ENCODE peak calls at places on chromosomes 12 and 14, in four cellular contexts. One of them, this sample, is unnamed.

GRCh38 chr14:74179775-74180354 is 59.4 kb upstream of the VSX2 start:
- DNase-seq in hepatocyte: no peak
- DNase-seq in mammary epithelial cell: no peak
- DNase-seq in IMR-90: no peak
- DNase-seq in this sample: no peak

GRCh38 chr14:79834856-79835255 is 376.4 kb downstream of the DIO2 start:
- DNase-seq in hepatocyte: no peak
- DNase-seq in IMR-90: no peak
- DNase-seq in mammary epithelial cell: no peak
- DNase-seq in this sample: no peak

GRCh38 chr12:57118711-57119271 is 7.6 kb upstream of the STAT6 start:
- DNase-seq in hepatocyte: no peak
- DNase-seq in mammary epithelial cell: peak; percentile 80
- DNase-seq in IMR-90: peak; percentile 31
- DNase-seq in this sample: no peak

GRCh38 chr14:103530390-103530789 is 1.4 kb downstream of the TRMT61A start:
- DNase-seq in hepatocyte: no peak
- DNase-seq in mammary epithelial cell: no peak
- DNase-seq in IMR-90: peak; percentile 13
- DNase-seq in this sample: no peak

GRCh38 chr14:50476134-50476533 is 56.2 kb downstream of the MAP4K5 start:
- DNase-seq in mammary epithelial cell: no peak
- DNase-seq in IMR-90: no peak
- DNase-seq in hepatocyte: no peak
- DNase-seq in this sample: no peak

GRCh38 chr12:54390668-54391551 is 6.4 kb upstream of the ZNF385A start:
- DNase-seq in mammary epithelial cell: peak; percentile 68
- DNase-seq in IMR-90: no peak
- DNase-seq in hepatocyte: peak; percentile 84
- DNase-seq in this sample: peak; percentile 56

GRCh38 chr14:79051711-79052094 is 881.5 kb downstream of the NRXN3 start:
- DNase-seq in IMR-90: no peak
- DNase-seq in mammary epithelial cell: no peak
- DNase-seq in hepatocyte: no peak
- DNase-seq in this sample: no peak

GRCh38 chr12:100154472-100155247 is 12.0 kb upstream of the BLTP3B start:
- DNase-seq in hepatocyte: peak; percentile 67
- DNase-seq in mammary epithelial cell: peak; percentile 37
- DNase-seq in IMR-90: peak; percentile 48
- DNase-seq in this sample: peak; percentile 89

GRCh38 chr12:19848426-19848825 is 409.1 kb downstream of the AEBP2 start:
- DNase-seq in hepatocyte: no peak
- DNase-seq in mammary epithelial cell: no peak
- DNase-seq in IMR-90: no peak
- DNase-seq in this sample: no peak

GRCh38 chr12:76996983-76997382 is 68.4 kb downstream of the E2F7 start:
- DNase-seq in IMR-90: no peak
- DNase-seq in hepatocyte: no peak
- DNase-seq in mammary epithelial cell: no peak
- DNase-seq in this sample: no peak

GRCh38 chr12:96049096-96049495 is 13.7 kb upstream of the LTA4H start:
- DNase-seq in hepatocyte: no peak
- DNase-seq in IMR-90: no peak
- DNase-seq in mammary epithelial cell: no peak
- DNase-seq in this sample: no peak
- H3K4me1 ChIP-seq in hepatocyte: peaks cover 10% of the 10 kb centered on the region
- H3K4me1 ChIP-seq in IMR-90: peaks cover 6% of the 10 kb centered on the region
- H3K4me1 ChIP-seq in mammary epithelial cell: peaks cover 29% of the 10 kb centered on the region
- H3K4me1 ChIP-seq in this sample: peaks cover 20% of the 10 kb centered on the region

GRCh38 chr12:7917392-7918267 is 18.4 kb downstream of the SLC2A3 start:
- DNase-seq in IMR-90: no peak
- DNase-seq in mammary epithelial cell: no peak
- DNase-seq in hepatocyte: no peak
- DNase-seq in this sample: no peak

GRCh38 chr12:7915911-7916403 is 20.0 kb downstream of the SLC2A3 start:
- DNase-seq in mammary epithelial cell: peak; percentile 5
- DNase-seq in hepatocyte: no peak
- DNase-seq in IMR-90: no peak
- DNase-seq in this sample: no peak

GRCh38 chr12:7916936-7917335 is 19.1 kb downstream of the SLC2A3 start:
- DNase-seq in IMR-90: no peak
- DNase-seq in hepatocyte: no peak
- DNase-seq in mammary epithelial cell: no peak
- DNase-seq in this sample: no peak
- H3K4me3 ChIP-seq in IMR-90: no peak overlapping the region
- H3K4me3 ChIP-seq in hepatocyte: no peak overlapping the region
- H3K4me3 ChIP-seq in mammary epithelial cell: no peak overlapping the region
- H3K4me3 ChIP-seq in this sample: no peak overlapping the region

DNA sequence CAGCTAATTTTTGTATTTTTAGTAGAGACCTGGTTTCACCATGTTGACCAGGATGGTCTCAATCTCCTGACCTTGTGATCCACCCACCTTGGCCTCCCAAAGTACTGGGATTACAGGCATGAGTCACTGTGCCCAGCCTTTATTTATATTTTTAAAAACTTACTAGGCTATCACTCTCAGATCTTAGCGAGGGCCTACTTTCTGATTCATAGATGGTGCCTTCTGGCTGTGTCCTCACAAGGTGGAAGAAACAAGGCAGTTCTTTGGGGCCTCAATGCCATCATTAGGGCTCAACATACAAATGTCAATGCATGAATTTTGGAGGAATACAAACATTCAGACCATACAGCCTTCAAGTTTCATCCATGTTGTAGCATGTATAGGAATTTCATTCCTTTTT is 2.4 kb upstream of the DGLUCY start:
- DNase-seq in hepatocyte: no peak
- DNase-seq in mammary epithelial cell: peak; percentile 42
- DNase-seq in IMR-90: no peak
- DNase-seq in this sample: no peak
- H3K4me1 ChIP-seq in hepatocyte: peaks cover 39% of the 10 kb centered on the region
- H3K4me1 ChIP-seq in mammary epithelial cell: peaks cover 53% of the 10 kb centered on the region
- H3K4me1 ChIP-seq in IMR-90: peaks cover 16% of the 10 kb centered on the region
- H3K4me1 ChIP-seq in this sample: peaks cover 25% of the 10 kb centered on the region

GRCh38 chr14:38197761-38198345 is 9.9 kb upstream of the SSTR1 start:
- DNase-seq in mammary epithelial cell: no peak
- DNase-seq in IMR-90: peak; percentile 65
- DNase-seq in hepatocyte: no peak
- DNase-seq in this sample: no peak
- H3K4me3 ChIP-seq in mammary epithelial cell: no peak overlapping the region
- H3K4me3 ChIP-seq in IMR-90: no peak overlapping the region
- H3K4me3 ChIP-seq in hepatocyte: no peak overlapping the region
- H3K4me3 ChIP-seq in this sample: no peak overlapping the region

GRCh38 chr12:50214018-50214417 is 46.8 kb upstream of the CERS5 start:
- DNase-seq in IMR-90: no peak
- DNase-seq in mammary epithelial cell: no peak
- DNase-seq in hepatocyte: no peak
- DNase-seq in this sample: no peak
- H3K4me1 ChIP-seq in IMR-90: peaks cover 15% of the 10 kb centered on the region
- H3K4me1 ChIP-seq in mammary epithelial cell: peaks cover 71% of the 10 kb centered on the region
- H3K4me1 ChIP-seq in hepatocyte: peaks cover 10% of the 10 kb centered on the region
- H3K4me1 ChIP-seq in this sample: peaks cover 6% of the 10 kb centered on the region

DNA sequence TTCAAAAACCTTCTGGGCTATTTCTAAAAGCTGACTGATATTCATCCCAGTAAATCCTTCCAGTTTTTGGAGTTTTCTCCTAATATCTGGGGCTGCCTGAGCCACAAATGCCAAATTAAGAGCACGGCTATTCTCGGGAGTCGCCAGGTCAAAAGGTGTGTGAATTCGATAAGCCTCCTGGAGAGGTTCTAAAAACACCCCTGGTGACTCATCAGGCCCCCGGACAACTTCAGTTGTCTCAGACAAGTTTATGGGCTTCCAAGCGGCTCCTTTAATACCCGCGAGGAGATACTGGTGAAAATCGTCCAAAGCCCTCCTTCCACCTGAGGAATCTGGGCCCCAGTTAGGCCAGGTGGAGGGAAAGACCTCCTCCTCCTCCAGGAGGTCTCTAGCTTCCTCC is 677.1 kb downstream of the TMEM121 start:
- DNase-seq in mammary epithelial cell: no peak
- DNase-seq in hepatocyte: no peak
- DNase-seq in IMR-90: no peak
- DNase-seq in this sample: no peak
- H3K4me3 ChIP-seq in mammary epithelial cell: no peak overlapping the region
- H3K4me3 ChIP-seq in hepatocyte: no peak overlapping the region
- H3K4me3 ChIP-seq in IMR-90: no peak overlapping the region
- H3K4me3 ChIP-seq in this sample: no peak overlapping the region

GRCh38 chr12:122100568-122100967 is 22.0 kb downstream of the MLXIP start:
- DNase-seq in hepatocyte: no peak
- DNase-seq in IMR-90: no peak
- DNase-seq in mammary epithelial cell: no peak
- DNase-seq in this sample: no peak

GRCh38 chr12:122102331-122102730 is 23.8 kb downstream of the MLXIP start:
- DNase-seq in hepatocyte: no peak
- DNase-seq in IMR-90: peak; percentile 56
- DNase-seq in mammary epithelial cell: no peak
- DNase-seq in this sample: no peak

GRCh38 chr12:122099856-122100255 is 21.3 kb downstream of the MLXIP start:
- DNase-seq in IMR-90: no peak
- DNase-seq in mammary epithelial cell: no peak
- DNase-seq in hepatocyte: no peak
- DNase-seq in this sample: no peak

GRCh38 chr12:122106891-122107660 is 28.5 kb downstream of the MLXIP start:
- DNase-seq in hepatocyte: no peak
- DNase-seq in IMR-90: peak; percentile 77
- DNase-seq in mammary epithelial cell: peak; percentile 85
- DNase-seq in this sample: peak; percentile 71

GRCh38 chr12:122104844-122105243 is 26.3 kb downstream of the MLXIP start:
- DNase-seq in mammary epithelial cell: no peak
- DNase-seq in hepatocyte: no peak
- DNase-seq in IMR-90: no peak
- DNase-seq in this sample: peak; percentile 52
- H3K4me1 ChIP-seq in mammary epithelial cell: peaks cover 24% of the 10 kb centered on the region
- H3K4me1 ChIP-seq in hepatocyte: peaks cover 4% of the 10 kb centered on the region
- H3K4me1 ChIP-seq in IMR-90: peaks cover 16% of the 10 kb centered on the region
- H3K4me1 ChIP-seq in this sample: peaks cover 92% of the 10 kb centered on the region

GRCh38 chr12:203074-203461 is 10.9 kb downstream of the SLC6A12 start:
- DNase-seq in IMR-90: no peak
- DNase-seq in hepatocyte: no peak
- DNase-seq in mammary epithelial cell: no peak
- DNase-seq in this sample: no peak
- H3K4me3 ChIP-seq in IMR-90: no peak overlapping the region
- H3K4me3 ChIP-seq in hepatocyte: peak overlapping the region; percentile 44
- H3K4me3 ChIP-seq in mammary epithelial cell: no peak overlapping the region
- H3K4me3 ChIP-seq in this sample: no peak overlapping the region

GRCh38 chr14:96394047-96394815 is 2.3 kb downstream of the AK7 start:
- DNase-seq in mammary epithelial cell: no peak
- DNase-seq in hepatocyte: no peak
- DNase-seq in IMR-90: no peak
- DNase-seq in this sample: no peak
- H3K4me1 ChIP-seq in mammary epithelial cell: peaks cover 11% of the 10 kb centered on the region
- H3K4me1 ChIP-seq in hepatocyte: peaks cover 5% of the 10 kb centered on the region
- H3K4me1 ChIP-seq in IMR-90: peaks cover 2% of the 10 kb centered on the region
- H3K4me1 ChIP-seq in this sample: peaks cover 7% of the 10 kb centered on the region

This sample was measured in mucosa of descending colon.